ENCODE peak calls at places on chromosomes 5 and 9, in four cellular contexts. I, W, Q and P are unnamed samples.

GRCh38 chr5:171961117-171961516 is 45.3 kb downstream of the FBXW11 start:
- DNase-seq in Q (no peak), I (peak), W (no peak), P (no peak)

GRCh38 chr5:110085826-110086225 is 396.1 kb downstream of the MAN2A1 start:
- DNase-seq in W (no peak), I (no peak), Q (no peak), P (no peak)

GRCh38 chr9:130940693-130941576 is 1.9 kb upstream of the FIBCD1 start:
- DNase-seq in W (peak), Q (peak), I (no peak), P (peak)

GRCh38 chr5:131382407-131383395 is 118.8 kb downstream of the CDC42SE2 start:
- DNase-seq in Q (peak), I (peak), W (peak), P (peak)

GRCh38 chr5:43854697-43855292 is 251.8 kb downstream of the NNT start:
- DNase-seq in I (no peak), Q (no peak), W (no peak), P (peak)

GRCh38 chr9:3468407-3469205 is 57.2 kb downstream of the RFX3 start:
- DNase-seq in I (no peak), Q (no peak), W (no peak), P (no peak)

GRCh38 chr9:98807811-98808195 is 333 bp downstream of the GALNT12 start:
- DNase-seq in I (no peak), W (no peak), Q (no peak), P (peak)

GRCh38 chr5:95808686-95809413 is 13.7 kb downstream of the GLRX start:
- DNase-seq in Q (no peak), W (no peak), I (peak), P (no peak)

GRCh38 chr5:589588-589987 is 22.6 kb upstream of the CEP72 start:
- DNase-seq in I (no peak), W (no peak), Q (no peak), P (no peak)

GRCh38 chr5:96893342-96893741 is 17.0 kb downstream of the ERAP2 start:
- DNase-seq in W (no peak), I (no peak), Q (no peak), P (no peak)

GRCh38 chr9:89716559-89716958 is 111.7 kb downstream of the GADD45G start:
- DNase-seq in Q (no peak), W (no peak), I (no peak), P (no peak)

GRCh38 chr5:136722581-136722980 is 357.2 kb upstream of the TRPC7 start:
- DNase-seq in Q (no peak), W (no peak), I (no peak), P (no peak)

GRCh38 chr5:131221888-131222287 is 42.0 kb upstream of the CDC42SE2 start:
- DNase-seq in Q (no peak), I (no peak), W (no peak), P (no peak)

GRCh38 chr5:20680718-20681302 is 692.8 kb upstream of the CDH18 start:
- DNase-seq in W (no peak), Q (no peak), I (no peak), P (peak)

GRCh38 chr5:82365744-82366228 is 87.6 kb upstream of the RPS23 start:
- DNase-seq in I (no peak), W (no peak), Q (peak), P (no peak)

GRCh38 chr5:7540806-7541205 is 144.9 kb downstream of the ADCY2 start:
- DNase-seq in I (no peak), W (no peak), Q (no peak), P (no peak)

GRCh38 chr9:88737876-88738275 is 202.9 kb downstream of the NXNL2 start:
- DNase-seq in I (no peak), W (no peak), Q (no peak), P (no peak)

GRCh38 chr9:134040176-134040565 is 14.9 kb downstream of the BRD3OS start:
- DNase-seq in Q (no peak), I (no peak), W (no peak), P (no peak)

GRCh38 chr5:112217847-112218579 is 201.1 kb downstream of the EPB41L4A start:
- DNase-seq in Q (no peak), W (no peak), I (no peak), P (no peak)

GRCh38 chr5:80346055-80346454 is 26.3 kb downstream of the SPZ1 start:
- DNase-seq in Q (peak), W (no peak), I (no peak), P (peak)

DNA sequence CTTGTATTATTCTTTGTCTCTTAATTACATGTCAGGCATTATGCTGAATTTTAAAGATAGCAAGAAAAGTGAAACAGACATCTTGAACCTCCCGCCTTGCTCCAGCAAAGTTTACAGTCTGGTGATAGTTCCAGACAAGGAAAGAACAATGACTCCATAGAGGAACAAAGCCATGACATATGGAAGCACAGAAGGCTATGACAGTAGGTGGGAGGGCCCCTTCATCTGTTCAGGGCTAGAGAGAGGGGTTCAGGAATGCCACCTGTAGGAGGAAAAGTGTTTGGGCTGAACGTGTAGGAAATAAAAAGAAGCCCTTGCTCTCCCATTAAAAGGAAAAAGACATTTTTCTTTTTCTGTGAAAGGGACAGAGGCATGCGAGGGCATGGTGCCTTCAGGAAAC is 315.6 kb downstream of the TRIM32 start:
- DNase-seq in I (no peak), W (no peak), Q (no peak), P (no peak)
- TF ChIP-seq JUNB in I (no peak), W (no peak), Q (no peak), P (no peak)

GRCh38 chr9:32526042-32526706 is at the start of gene RIGI:
- DNase-seq in W (peak), I (peak), Q (peak), P (peak)
- TF ChIP-seq EZH2 in W (no peak), I (no peak), Q (no peak), P (no peak)

GRCh38 chr5:181260720-181261319 is at the start of gene TRIM52:
- DNase-seq in W (peak), Q (peak), I (peak), P (peak)
- TF ChIP-seq JUNB in W (no peak), Q (no peak), I (no peak), P (no peak)

GRCh38 chr5:93572773-93573626 is 8.0 kb downstream of the NR2F1-AS1 start:
- DNase-seq in Q (no peak), W (no peak), I (no peak), P (peak)

GRCh38 chr5:93574041-93574938 is 6.7 kb downstream of the NR2F1-AS1 start:
- DNase-seq in I (no peak), W (no peak), Q (no peak), P (no peak)

GRCh38 chr5:93574939-93575241 is 6.1 kb downstream of the NR2F1-AS1 start:
- DNase-seq in W (no peak), I (no peak), Q (no peak), P (peak)

GRCh38 chr5:93572101-93572772 is 8.8 kb downstream of the NR2F1-AS1 start:
- DNase-seq in W (no peak), I (no peak), Q (no peak), P (peak)

GRCh38 chr5:93573627-93573974 is 7.4 kb downstream of the NR2F1-AS1 start:
- DNase-seq in I (no peak), Q (no peak), W (no peak), P (peak)
- TF ChIP-seq EZH2 in I (peak), Q (no peak), W (no peak), P (no peak)

DNA sequence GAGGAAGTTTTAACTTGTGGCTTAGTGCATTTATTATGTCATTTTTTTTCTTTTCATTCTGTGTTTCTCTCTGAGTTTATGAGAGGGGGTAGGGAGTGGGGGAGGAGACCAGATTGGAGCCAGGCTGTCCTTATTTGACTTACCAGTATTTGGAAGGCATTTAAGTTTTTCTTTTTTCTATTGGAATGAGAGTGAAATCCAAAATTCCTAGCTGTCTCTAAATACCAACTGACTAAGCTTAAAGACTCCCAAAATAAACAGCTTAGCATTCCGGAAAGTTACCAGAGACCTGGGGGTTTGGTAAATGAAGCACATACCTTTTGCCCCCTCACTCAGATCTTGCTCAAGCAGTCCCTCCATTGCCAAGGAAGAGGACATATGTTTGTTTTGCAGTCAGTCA is 581.9 kb upstream of the BRINP1 start:
- DNase-seq in W (no peak), I (no peak), Q (no peak), P (peak)
- TF ChIP-seq JUNB in W (no peak), I (no peak), Q (no peak), P (no peak)

GRCh38 chr9:124018731-124019697 is 7.4 kb downstream of the LHX2 start:
- DNase-seq in W (no peak), Q (no peak), I (no peak), P (peak)
- TF ChIP-seq EZH2 in W (no peak), Q (peak), I (no peak), P (peak)

GRCh38 chr9:38392235-38393127 is at the start of gene ALDH1B1:
- DNase-seq in I (peak), Q (peak), W (peak), P (peak)

GRCh38 chr9:38394419-38394818 is 1.9 kb downstream of the ALDH1B1 start:
- DNase-seq in Q (no peak), I (no peak), W (no peak), P (no peak)

GRCh38 chr9:38395653-38396370 is 3.3 kb downstream of the ALDH1B1 start:
- DNase-seq in I (no peak), W (no peak), Q (no peak), P (no peak)

GRCh38 chr9:38393128-38393809 is 767 bp downstream of the ALDH1B1 start:
- DNase-seq in I (no peak), W (peak), Q (no peak), P (peak)

GRCh38 chr9:38396371-38396671 is 3.8 kb downstream of the ALDH1B1 start:
- DNase-seq in Q (no peak), W (no peak), I (no peak), P (no peak)
- TF ChIP-seq JUNB in Q (no peak), W (no peak), I (no peak), P (no peak)

DNA sequence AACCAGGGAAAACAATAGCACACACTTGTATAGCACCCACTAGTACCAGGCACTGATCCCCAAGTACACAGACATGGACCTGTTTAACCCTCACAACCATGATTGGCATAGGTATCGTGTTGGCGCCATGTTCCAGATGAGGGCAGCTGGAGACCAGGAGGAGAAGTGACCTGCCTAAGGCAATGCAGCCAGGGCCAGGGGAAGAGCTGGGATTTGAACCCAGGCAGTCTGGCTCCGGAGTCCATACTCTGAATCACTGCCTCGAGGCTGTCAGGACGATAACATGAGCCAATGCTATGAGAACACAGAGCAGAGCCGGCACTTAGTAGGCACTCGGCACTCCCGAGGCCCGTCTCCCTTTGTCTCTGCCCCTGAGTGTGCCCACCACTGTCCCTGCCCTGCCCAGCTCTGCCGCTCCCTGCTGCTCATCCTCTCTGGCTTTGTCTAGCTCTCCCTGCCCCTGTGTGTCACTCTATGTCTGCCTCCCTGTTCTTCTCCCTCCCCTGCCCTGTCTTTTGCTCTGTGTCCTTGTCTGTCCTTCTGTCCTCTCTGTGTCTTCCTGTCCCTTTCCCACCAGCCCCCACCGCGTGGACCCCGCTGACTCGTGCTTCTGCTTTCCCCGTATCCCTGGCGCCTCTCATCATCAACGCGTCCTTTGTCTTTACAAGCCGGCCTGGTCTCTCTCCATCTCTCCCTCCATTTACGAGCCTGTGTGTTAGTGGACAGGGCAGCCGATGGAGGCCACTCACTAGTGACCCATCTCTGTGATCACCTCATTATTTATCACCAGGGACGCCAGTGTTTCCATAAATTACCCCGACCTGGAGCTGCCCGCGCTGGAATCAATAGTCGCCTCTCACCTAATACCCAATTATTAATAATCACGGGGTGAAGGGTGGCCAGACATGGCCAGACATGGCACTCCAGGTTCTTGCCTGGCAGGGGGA is 99.4 kb upstream of the MVB12B start:
- DNase-seq in Q (no peak), I (no peak), W (no peak), P (no peak)
- TF ChIP-seq EZH2 in Q (no peak), I (no peak), W (no peak), P (no peak)